ENCODE peak calls at places on chromosomes 2 and 18, in four cellular contexts. N is cardiac fibroblast, Z is cardiac muscle cell, M is transverse colon. A is an unnamed sample.

GRCh38 chr2:237859533-237860272 is at the start of gene RAMP1:
- DNase-seq in N (peak), Z (peak), M (no peak), A (no peak)

GRCh38 chr2:216606551-216607527 is 26.4 kb upstream of the IGFBP2 start:
- DNase-seq in N (no peak), Z (no peak), M (no peak), A (no peak)

GRCh38 chr18:63741769-63742168 is 33.4 kb upstream of the SERPINB7 start:
- DNase-seq in N (peak), Z (peak), M (no peak), A (peak)

GRCh38 chr2:70084973-70085710 is 2.1 kb upstream of the PCBP1 start:
- DNase-seq in N (no peak), Z (no peak), M (peak), A (no peak)

GRCh38 chr2:207165121-207166038 is at the start of gene KLF7:
- DNase-seq in N (peak), Z (peak), M (peak), A (no peak)

GRCh38 chr2:69054431-69054830 is 41.5 kb downstream of the ANTXR1 start:
- DNase-seq in N (peak), Z (peak), M (no peak), A (no peak)

GRCh38 chr18:44098551-44099098 is 582.1 kb upstream of the SETBP1 start:
- DNase-seq in N (peak), Z (peak), M (peak), A (peak)

GRCh38 chr2:71347517-71347916 is 15.9 kb downstream of the ZNF638 start:
- DNase-seq in N (peak), Z (peak), M (no peak), A (no peak)

GRCh38 chr2:230666885-230667712 is 45.5 kb upstream of the CAB39 start:
- DNase-seq in N (peak), Z (peak), M (peak), A (no peak)

GRCh38 chr2:127917916-127918315 is 32.2 kb upstream of the AMMECR1L start:
- DNase-seq in N (peak), Z (peak), M (no peak), A (peak)

GRCh38 chr18:69564602-69565001 is 163.9 kb downstream of the DOK6 start:
- DNase-seq in N (no peak), Z (no peak), M (no peak), A (no peak)

GRCh38 chr2:207683879-207684627 is 27.4 kb upstream of the CCNYL1 start:
- DNase-seq in N (peak), Z (peak), M (peak), A (peak)

GRCh38 chr18:58838946-58839345 is 25.7 kb upstream of the ZNF532 start:
- DNase-seq in N (no peak), Z (no peak), M (no peak), A (no peak)

GRCh38 chr2:85950743-85951142 is 62.0 kb upstream of the ST3GAL5 start:
- DNase-seq in N (no peak), Z (no peak), M (no peak), A (no peak)

GRCh38 chr2:186101603-186102002 is 363.0 kb downstream of the FSIP2 start:
- DNase-seq in N (no peak), Z (no peak), M (no peak), A (no peak)

GRCh38 chr2:108409768-108410167 is 32.0 kb downstream of the SULT1C4 start:
- DNase-seq in N (no peak), Z (peak), M (no peak), A (peak)

GRCh38 chr18:14979875-14980274 is 231.9 kb downstream of the ANKRD30B start:
- DNase-seq in N (no peak), Z (no peak), M (no peak), A (no peak)

GRCh38 chr2:103401621-103402020 is 639.8 kb downstream of the TMEM182 start:
- DNase-seq in N (peak), Z (peak), M (no peak), A (no peak)

GRCh38 chr2:198062826-198063225 is 258.4 kb downstream of the PLCL1 start:
- DNase-seq in N (no peak), Z (no peak), M (no peak), A (no peak)

GRCh38 chr2:163155279-163155883 is 316.8 kb upstream of the KCNH7 start:
- DNase-seq in N (peak), Z (peak), M (no peak), A (no peak)

GRCh38 chr2:43035922-43036321 is 190.5 kb downstream of the ZFP36L2 start:
- DNase-seq in N (no peak), Z (no peak), M (no peak), A (no peak)

GRCh38 chr2:231987088-231987788 is 25.7 kb downstream of the DIS3L2 start:
- DNase-seq in N (peak), Z (peak), M (no peak), A (no peak)

GRCh38 chr2:222752731-222753130 is 81.3 kb downstream of the MOGAT1 start:
- DNase-seq in N (no peak), Z (no peak), M (no peak), A (no peak)
- H3K4me3 ChIP-seq in N (no peak), Z (no peak), M (no peak), A (no peak)

GRCh38 chr2:109447811-109448210 is 166.0 kb downstream of the SEPTIN10 start:
- DNase-seq in N (no peak), Z (no peak), M (no peak), A (no peak)
- H3K4me3 ChIP-seq in N (no peak), Z (no peak), M (no peak), A (no peak)

GRCh38 chr2:3661149-3661660 is 3.2 kb downstream of the ALLC start:
- DNase-seq in N (no peak), Z (no peak), M (no peak), A (no peak)
- H3K4me3 ChIP-seq in N (no peak), Z (no peak), M (no peak), A (no peak)

DNA sequence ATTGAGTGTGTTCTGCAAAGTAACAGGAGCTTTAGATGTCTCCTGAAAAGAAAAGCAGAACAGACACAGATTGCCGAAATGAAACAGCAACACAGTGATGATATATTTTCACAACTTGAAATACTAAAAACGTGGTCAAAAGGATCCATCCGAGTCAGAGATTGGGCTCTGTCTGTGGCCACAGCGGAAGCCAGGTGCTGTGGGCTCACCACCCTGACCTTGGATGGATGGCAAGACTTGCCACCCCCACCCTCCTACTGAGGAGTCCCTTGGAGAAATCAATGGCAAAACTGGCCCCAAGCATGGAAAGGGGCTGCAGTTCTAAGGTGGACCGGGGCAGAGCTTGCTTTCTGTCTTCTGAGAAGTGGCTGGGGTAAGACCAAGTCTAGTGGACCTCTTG is 31.4 kb upstream of the ACKR3 start:
- DNase-seq in N (no peak), Z (no peak), M (no peak), A (no peak)
- H3K4me3 ChIP-seq in N (no peak), Z (no peak), M (no peak), A (no peak)

A was measured in AG09309.